ENCODE peak calls at places on chromosomes 6 and 20, in five cellular contexts. A, J, Y, Z and M are unnamed samples.

GRCh38 chr20:4507288-4507719 is 214.4 kb upstream of the PRND start:
- DNase-seq in A (no peak), J (no peak), Y (no peak), Z (no peak), M (no peak)

GRCh38 chr6:7922596-7922995 is 12.0 kb upstream of the TXNDC5 start:
- DNase-seq in J (no peak), A (no peak), Z (no peak), Y (no peak), M (no peak)

GRCh38 chr6:36285187-36285612 is 15.3 kb downstream of the PNPLA1 start:
- DNase-seq in J (no peak), A (peak; percentile 52), Y (no peak), Z (no peak), M (no peak)

GRCh38 chr20:36644713-36645109 is 1.3 kb downstream of the SLA2 start:
- DNase-seq in A (no peak), Z (no peak), Y (no peak), J (no peak), M (no peak)

GRCh38 chr20:57908226-57908625 is 198.4 kb upstream of the PMEPA1 start:
- DNase-seq in J (no peak), Y (no peak), A (no peak), Z (no peak), M (no peak)

GRCh38 chr6:46772754-46773153 is 20.4 kb upstream of the MEP1A start:
- DNase-seq in Y (no peak), A (no peak), J (no peak), Z (no peak), M (no peak)

GRCh38 chr20:62896526-62896925 is 29.8 kb downstream of the DIDO1 start:
- DNase-seq in Y (no peak), Z (no peak), A (no peak), J (no peak), M (no peak)

GRCh38 chr6:70314240-70314639 is 11.4 kb upstream of the COL9A1 start:
- DNase-seq in A (no peak), Y (no peak), Z (no peak), J (no peak), M (no peak)

GRCh38 chr6:42197574-42198362 is 3.0 kb upstream of the GUCA1B start:
- DNase-seq in A (peak; percentile 89), Z (no peak), J (no peak), Y (peak; percentile 81), M (no peak)

GRCh38 chr6:158938811-158939254 is 61.2 kb downstream of the RSPH3 start:
- DNase-seq in Z (no peak), A (peak; percentile 61), Y (no peak), J (peak; percentile 28), M (peak; percentile 78)

GRCh38 chr6:79694623-79695311 is 63.6 kb downstream of the SH3BGRL2 start:
- DNase-seq in A (no peak), Y (no peak), Z (no peak), J (no peak), M (no peak)

GRCh38 chr6:40844241-40844640 is 194.8 kb downstream of the UNC5CL start:
- DNase-seq in Z (no peak), J (no peak), Y (no peak), A (no peak), M (no peak)
- TF ChIP-seq POLR2AphosphoS5 in Z (no peak), J (no peak), Y (no peak), A (no peak), M (no peak)

DNA sequence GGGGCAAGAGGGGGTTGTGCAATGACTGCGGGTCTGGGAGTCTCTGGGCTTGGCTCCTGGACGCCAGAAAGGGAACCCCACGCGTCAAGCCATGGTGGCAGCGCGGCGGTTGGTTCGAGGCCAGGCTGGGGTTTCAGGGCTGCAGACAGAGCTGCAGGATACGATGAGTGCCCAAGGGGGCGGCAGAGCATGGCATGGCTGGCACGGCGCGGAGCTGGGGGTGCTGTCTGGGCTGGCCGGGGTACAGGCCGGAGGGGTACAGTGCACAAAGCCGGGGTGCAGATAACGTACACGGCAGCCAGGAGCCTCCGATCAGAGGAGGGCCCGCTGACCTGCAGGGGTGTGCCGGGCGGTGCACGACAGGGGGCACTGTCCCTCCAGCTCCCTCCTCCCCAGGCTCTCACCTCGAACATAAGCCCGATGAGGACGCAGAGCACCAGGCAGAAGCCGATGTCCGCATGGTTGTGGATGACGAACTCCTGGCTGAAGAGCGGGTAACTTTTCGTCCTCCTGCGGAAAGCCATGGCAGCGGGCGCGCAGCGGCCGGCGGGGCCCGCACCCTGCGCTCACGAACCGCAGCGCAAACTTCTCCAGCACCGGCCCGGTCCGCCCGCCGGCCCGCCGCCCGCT is 353 bp downstream of the TRAM2 start:
- DNase-seq in Y (peak; percentile 84), J (no peak), A (peak; percentile 78), Z (peak; percentile 70), M (peak; percentile 70)
- TF ChIP-seq POLR2A in Y (peak; percentile 71), J (no peak), A (no peak), Z (no peak), M (no peak)

GRCh38 chr6:97468981-97469380 is 186.0 kb upstream of the MMS22L start:
- DNase-seq in A (no peak), Z (no peak), Y (no peak), J (no peak), M (no peak)
- TF ChIP-seq POLR2AphosphoS5 in A (no peak), Z (no peak), Y (no peak), J (no peak), M (no peak)

GRCh38 chr6:18264338-18265098 is at the start of gene DEK:
- DNase-seq in Z (peak; percentile 57), Y (peak; percentile 84), A (peak; percentile 96), J (peak; percentile 85), M (peak; percentile 85)
- TF ChIP-seq POLR2A in Z (no peak), Y (peak; percentile 45), A (peak; percentile 66), J (peak; percentile 47), M (peak; percentile 73)

GRCh38 chr6:155201461-155202226 is 62.2 kb upstream of the CLDN20 start:
- DNase-seq in A (no peak), Z (no peak), Y (no peak), J (no peak), M (no peak)
- TF ChIP-seq POLR2AphosphoS5 in A (no peak), Z (no peak), Y (no peak), J (peak; percentile 80), M (no peak)

GRCh38 chr6:26457796-26458688 is at the start of gene BTN2A1:
- DNase-seq in A (peak; percentile 96), Y (peak; percentile 94), J (peak; percentile 89), Z (peak; percentile 58), M (peak; percentile 87)
- TF ChIP-seq POLR2A in A (peak; percentile 80), Y (peak; percentile 71), J (peak; percentile 62), Z (no peak), M (no peak)

GRCh38 chr6:136404007-136404406 is 114.4 kb upstream of the BCLAF1 start:
- DNase-seq in Y (no peak), J (no peak), Z (no peak), A (no peak), M (no peak)
- TF ChIP-seq POLR2AphosphoS5 in Y (no peak), J (no peak), Z (no peak), A (no peak), M (no peak)

DNA sequence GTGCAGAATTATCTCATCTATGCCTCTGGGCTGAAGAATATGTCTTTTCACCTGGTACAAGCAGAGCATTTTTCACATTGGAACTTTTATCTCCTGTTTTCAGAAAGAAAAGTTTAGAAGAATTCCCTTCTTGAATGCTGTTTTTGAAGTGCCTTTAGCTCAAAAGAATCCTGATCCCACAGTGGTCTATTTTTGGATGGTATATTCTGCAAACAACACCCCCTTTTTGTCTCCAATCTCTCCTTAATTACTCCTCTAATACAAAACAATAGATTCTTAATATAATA is 57.7 kb upstream of the HFE start:
- DNase-seq in J (no peak), A (no peak), Y (no peak), Z (no peak), M (no peak)
- TF ChIP-seq POLR2A in J (no peak), A (no peak), Y (no peak), Z (no peak), M (no peak)

GRCh38 chr6:33424855-33425667 is 5.2 kb downstream of the SYNGAP1 start:
- DNase-seq in J (no peak), Y (no peak), Z (no peak), A (peak; percentile 79), M (no peak)
- TF ChIP-seq POLR2AphosphoS5 in J (no peak), Y (no peak), Z (no peak), A (peak; percentile 75), M (no peak)

DNA sequence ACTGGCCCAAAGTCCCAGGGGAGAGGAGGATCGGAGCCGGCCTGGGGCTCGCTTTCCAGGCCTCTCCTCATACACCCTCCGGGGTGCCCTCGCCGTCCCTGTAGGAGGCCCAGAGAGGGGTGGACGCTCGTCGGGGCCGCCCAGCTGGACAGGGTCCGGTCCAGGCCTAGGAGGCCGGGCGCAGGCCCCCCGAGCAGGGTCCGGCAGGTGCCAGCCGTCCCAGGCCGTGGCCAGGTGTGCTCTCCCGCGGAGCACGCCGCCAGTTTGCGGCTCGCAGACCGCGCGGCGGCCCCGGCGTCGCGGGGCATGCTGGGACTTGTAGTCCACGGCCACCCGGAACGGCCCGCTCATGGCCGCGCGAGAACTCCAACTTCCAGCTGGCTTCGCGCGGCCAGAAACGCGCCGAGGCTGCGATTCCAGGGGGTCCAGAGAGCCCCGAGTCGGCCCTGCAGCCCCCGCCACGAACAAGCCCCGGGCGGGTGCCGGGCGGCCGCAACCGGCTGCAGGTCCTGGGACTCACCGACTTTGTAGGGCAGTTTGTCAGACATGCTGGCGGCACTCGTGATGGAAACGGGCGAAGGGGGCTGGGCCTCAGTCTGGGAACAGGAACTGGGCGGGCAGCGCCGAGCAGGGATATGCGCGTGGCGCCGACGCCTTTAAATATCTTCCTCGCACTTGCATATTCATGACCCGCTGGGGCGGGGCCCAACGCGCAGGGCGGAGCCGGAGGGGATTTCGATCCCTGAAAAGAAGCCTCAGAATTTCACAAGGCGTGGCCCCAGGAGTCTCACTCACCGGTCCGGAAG is at the start of gene AHCY:
- DNase-seq in J (peak; percentile 98), Z (peak; percentile 97), A (peak; percentile 90), Y (peak; percentile 97), M (peak; percentile 99)
- TF ChIP-seq POLR2A in J (peak; percentile 80), Z (peak; percentile 59), A (peak; percentile 91), Y (peak; percentile 95), M (peak; percentile 78)